ENCODE peak calls at places on chromosomes 7 and 10, in nine cellular contexts. One of them, this sample, is unnamed.

GRCh38 chr7:13117103-13117502 is 429.7 kb downstream of the ARL4A start:
- DNase-seq in cardiac muscle cell: peak; percentile 29
- DNase-seq in right lobe of liver: no peak
- DNase-seq in AG04450: no peak
- DNase-seq in SK-N-SH: no peak
- DNase-seq in left ventricle myocardium inferior: no peak
- DNase-seq in spleen: no peak
- DNase-seq in PC-3: peak; percentile 57
- DNase-seq in CD4-positive, alpha-beta T cell: no peak
- DNase-seq in this sample: no peak

GRCh38 chr10:12811725-12812310 is 189.7 kb downstream of the CCDC3 start:
- DNase-seq in cardiac muscle cell: no peak
- DNase-seq in right lobe of liver: no peak
- DNase-seq in AG04450: no peak
- DNase-seq in SK-N-SH: no peak
- DNase-seq in left ventricle myocardium inferior: no peak
- DNase-seq in spleen: no peak
- DNase-seq in PC-3: no peak
- DNase-seq in CD4-positive, alpha-beta T cell: no peak
- DNase-seq in this sample: no peak

GRCh38 chr10:22137542-22137941 is 80.3 kb downstream of the EBLN1 start:
- DNase-seq in cardiac muscle cell: no peak
- DNase-seq in right lobe of liver: no peak
- DNase-seq in AG04450: no peak
- DNase-seq in SK-N-SH: no peak
- DNase-seq in left ventricle myocardium inferior: no peak
- DNase-seq in spleen: no peak
- DNase-seq in PC-3: no peak
- DNase-seq in CD4-positive, alpha-beta T cell: no peak
- DNase-seq in this sample: no peak

GRCh38 chr10:133158756-133159610 is 1.0 kb upstream of the KNDC1 start:
- DNase-seq in cardiac muscle cell: peak; percentile 26
- DNase-seq in right lobe of liver: peak; percentile 45
- DNase-seq in AG04450: no peak
- DNase-seq in SK-N-SH: no peak
- DNase-seq in left ventricle myocardium inferior: no peak
- DNase-seq in spleen: peak; percentile 75
- DNase-seq in PC-3: no peak
- DNase-seq in CD4-positive, alpha-beta T cell: no peak
- DNase-seq in this sample: peak; percentile 71

GRCh38 chr7:12923971-12924370 is 236.5 kb downstream of the ARL4A start:
- DNase-seq in cardiac muscle cell: peak; percentile 29
- DNase-seq in right lobe of liver: no peak
- DNase-seq in AG04450: no peak
- DNase-seq in SK-N-SH: no peak
- DNase-seq in left ventricle myocardium inferior: no peak
- DNase-seq in spleen: no peak
- DNase-seq in PC-3: peak; percentile 91
- DNase-seq in CD4-positive, alpha-beta T cell: no peak
- DNase-seq in this sample: no peak

GRCh38 chr10:47444047-47444446 is 39.9 kb downstream of the ANXA8 start:
- DNase-seq in cardiac muscle cell: no peak
- DNase-seq in right lobe of liver: no peak
- DNase-seq in AG04450: no peak
- DNase-seq in SK-N-SH: no peak
- DNase-seq in left ventricle myocardium inferior: no peak
- DNase-seq in spleen: no peak
- DNase-seq in PC-3: no peak
- DNase-seq in CD4-positive, alpha-beta T cell: no peak
- DNase-seq in this sample: no peak

GRCh38 chr7:4681218-4681851 is 760 bp upstream of the FOXK1 start:
- DNase-seq in cardiac muscle cell: no peak
- DNase-seq in right lobe of liver: no peak
- DNase-seq in AG04450: no peak
- DNase-seq in SK-N-SH: no peak
- DNase-seq in left ventricle myocardium inferior: no peak
- DNase-seq in spleen: no peak
- DNase-seq in PC-3: no peak
- DNase-seq in CD4-positive, alpha-beta T cell: peak; percentile 2
- DNase-seq in this sample: no peak

GRCh38 chr7:23076774-23077173 is 28.8 kb upstream of the KLHL7 start:
- DNase-seq in cardiac muscle cell: no peak
- DNase-seq in right lobe of liver: no peak
- DNase-seq in AG04450: no peak
- DNase-seq in SK-N-SH: no peak
- DNase-seq in left ventricle myocardium inferior: no peak
- DNase-seq in spleen: no peak
- DNase-seq in PC-3: no peak
- DNase-seq in CD4-positive, alpha-beta T cell: no peak
- DNase-seq in this sample: no peak

GRCh38 chr7:98681951-98682350 is 64.9 kb downstream of the NPTX2 start:
- DNase-seq in cardiac muscle cell: no peak
- DNase-seq in right lobe of liver: no peak
- DNase-seq in AG04450: no peak
- DNase-seq in SK-N-SH: no peak
- DNase-seq in left ventricle myocardium inferior: no peak
- DNase-seq in spleen: no peak
- DNase-seq in PC-3: no peak
- DNase-seq in CD4-positive, alpha-beta T cell: no peak
- DNase-seq in this sample: no peak

GRCh38 chr7:98683514-98683913 is 66.4 kb downstream of the NPTX2 start:
- DNase-seq in cardiac muscle cell: no peak
- DNase-seq in right lobe of liver: no peak
- DNase-seq in AG04450: no peak
- DNase-seq in SK-N-SH: no peak
- DNase-seq in left ventricle myocardium inferior: no peak
- DNase-seq in spleen: no peak
- DNase-seq in PC-3: no peak
- DNase-seq in CD4-positive, alpha-beta T cell: no peak
- DNase-seq in this sample: no peak

GRCh38 chr7:98678215-98678614 is 61.1 kb downstream of the NPTX2 start:
- DNase-seq in cardiac muscle cell: no peak
- DNase-seq in right lobe of liver: no peak
- DNase-seq in AG04450: no peak
- DNase-seq in SK-N-SH: no peak
- DNase-seq in left ventricle myocardium inferior: no peak
- DNase-seq in spleen: no peak
- DNase-seq in PC-3: no peak
- DNase-seq in CD4-positive, alpha-beta T cell: no peak
- DNase-seq in this sample: no peak

GRCh38 chr7:98679741-98680140 is 62.7 kb downstream of the NPTX2 start:
- DNase-seq in cardiac muscle cell: no peak
- DNase-seq in right lobe of liver: no peak
- DNase-seq in AG04450: no peak
- DNase-seq in SK-N-SH: no peak
- DNase-seq in left ventricle myocardium inferior: no peak
- DNase-seq in spleen: no peak
- DNase-seq in PC-3: no peak
- DNase-seq in CD4-positive, alpha-beta T cell: no peak
- DNase-seq in this sample: no peak

DNA sequence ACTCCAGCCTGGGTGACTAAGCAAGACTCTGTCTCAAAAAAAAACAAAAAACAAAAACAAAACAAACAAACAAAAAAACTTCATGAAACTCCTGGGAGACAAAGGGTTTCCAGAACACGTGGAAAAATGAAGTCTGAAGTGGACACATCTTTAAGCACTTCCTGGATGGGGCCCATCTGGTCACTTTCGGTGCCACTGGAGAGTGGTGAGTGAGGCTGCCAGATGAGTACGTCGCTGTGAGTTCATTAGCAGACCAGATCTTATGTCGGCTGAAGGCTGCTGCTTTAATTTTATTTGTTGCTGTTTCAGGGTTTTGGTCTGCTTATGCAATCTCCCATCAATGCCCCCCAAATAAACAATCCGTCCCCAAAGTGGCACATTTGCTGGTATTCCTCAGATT is 64.4 kb downstream of the NPTX2 start:
- DNase-seq in cardiac muscle cell: no peak
- DNase-seq in right lobe of liver: no peak
- DNase-seq in AG04450: no peak
- DNase-seq in SK-N-SH: no peak
- DNase-seq in left ventricle myocardium inferior: no peak
- DNase-seq in spleen: peak; percentile 25
- DNase-seq in PC-3: no peak
- DNase-seq in CD4-positive, alpha-beta T cell: no peak
- DNase-seq in this sample: no peak
- H3K27ac ChIP-seq in cardiac muscle cell: no peak overlapping the region
- H3K27ac ChIP-seq in right lobe of liver: no peak overlapping the region
- H3K27ac ChIP-seq in AG04450: no peak overlapping the region
- H3K27ac ChIP-seq in SK-N-SH: no peak overlapping the region
- H3K27ac ChIP-seq in left ventricle myocardium inferior: no peak overlapping the region
- H3K27ac ChIP-seq in spleen: no peak overlapping the region
- H3K27ac ChIP-seq in PC-3: no peak overlapping the region
- H3K27ac ChIP-seq in CD4-positive, alpha-beta T cell: no peak overlapping the region
- H3K27ac ChIP-seq in this sample: no peak overlapping the region

GRCh38 chr7:130079846-130080394 is 9.6 kb downstream of the KLHDC10 start:
- DNase-seq in cardiac muscle cell: no peak
- DNase-seq in right lobe of liver: no peak
- DNase-seq in AG04450: no peak
- DNase-seq in SK-N-SH: no peak
- DNase-seq in left ventricle myocardium inferior: no peak
- DNase-seq in spleen: no peak
- DNase-seq in PC-3: no peak
- DNase-seq in CD4-positive, alpha-beta T cell: no peak
- DNase-seq in this sample: no peak

GRCh38 chr7:130087364-130087763 is 17.0 kb downstream of the KLHDC10 start:
- DNase-seq in cardiac muscle cell: peak; percentile 45
- DNase-seq in right lobe of liver: no peak
- DNase-seq in AG04450: no peak
- DNase-seq in SK-N-SH: no peak
- DNase-seq in left ventricle myocardium inferior: no peak
- DNase-seq in spleen: no peak
- DNase-seq in PC-3: no peak
- DNase-seq in CD4-positive, alpha-beta T cell: no peak
- DNase-seq in this sample: no peak

GRCh38 chr7:130086938-130087337 is 16.6 kb downstream of the KLHDC10 start:
- DNase-seq in cardiac muscle cell: no peak
- DNase-seq in right lobe of liver: no peak
- DNase-seq in AG04450: no peak
- DNase-seq in SK-N-SH: no peak
- DNase-seq in left ventricle myocardium inferior: no peak
- DNase-seq in spleen: no peak
- DNase-seq in PC-3: no peak
- DNase-seq in CD4-positive, alpha-beta T cell: no peak
- DNase-seq in this sample: no peak

GRCh38 chr7:130084037-130084875 is 13.9 kb downstream of the KLHDC10 start:
- DNase-seq in cardiac muscle cell: peak; percentile 55
- DNase-seq in right lobe of liver: no peak
- DNase-seq in AG04450: no peak
- DNase-seq in SK-N-SH: no peak
- DNase-seq in left ventricle myocardium inferior: no peak
- DNase-seq in spleen: no peak
- DNase-seq in PC-3: peak; percentile 48
- DNase-seq in CD4-positive, alpha-beta T cell: no peak
- DNase-seq in this sample: no peak
- TF ChIP-seq CTCF in cardiac muscle cell: peak; percentile 46
- TF ChIP-seq CTCF in right lobe of liver: peak; percentile 58
- TF ChIP-seq CTCF in AG04450: peak; percentile 34
- TF ChIP-seq CTCF in SK-N-SH: peak; percentile 66
- TF ChIP-seq CTCF in left ventricle myocardium inferior: peak; percentile 62
- TF ChIP-seq CTCF in spleen: peak; percentile 53
- TF ChIP-seq CTCF in PC-3: peak; percentile 74
- TF ChIP-seq CTCF in CD4-positive, alpha-beta T cell: peak; percentile 69
- TF ChIP-seq CTCF in this sample: peak; percentile 36

GRCh38 chr10:101089520-101090299 is 27.9 kb downstream of the KAZALD1 start:
- DNase-seq in cardiac muscle cell: no peak
- DNase-seq in right lobe of liver: no peak
- DNase-seq in AG04450: no peak
- DNase-seq in SK-N-SH: no peak
- DNase-seq in left ventricle myocardium inferior: no peak
- DNase-seq in spleen: no peak
- DNase-seq in PC-3: peak; percentile 36
- DNase-seq in CD4-positive, alpha-beta T cell: no peak
- DNase-seq in this sample: no peak

GRCh38 chr10:101092742-101093386 is 31.1 kb downstream of the KAZALD1 start:
- DNase-seq in cardiac muscle cell: no peak
- DNase-seq in right lobe of liver: no peak
- DNase-seq in AG04450: no peak
- DNase-seq in SK-N-SH: no peak
- DNase-seq in left ventricle myocardium inferior: no peak
- DNase-seq in spleen: no peak
- DNase-seq in PC-3: peak; percentile 17
- DNase-seq in CD4-positive, alpha-beta T cell: no peak
- DNase-seq in this sample: no peak

GRCh38 chr10:101087965-101088364 is 26.2 kb downstream of the KAZALD1 start:
- DNase-seq in cardiac muscle cell: no peak
- DNase-seq in right lobe of liver: no peak
- DNase-seq in AG04450: no peak
- DNase-seq in SK-N-SH: peak; percentile 58
- DNase-seq in left ventricle myocardium inferior: no peak
- DNase-seq in spleen: no peak
- DNase-seq in PC-3: no peak
- DNase-seq in CD4-positive, alpha-beta T cell: no peak
- DNase-seq in this sample: no peak

GRCh38 chr10:101091546-101092290 is 29.9 kb downstream of the KAZALD1 start:
- DNase-seq in cardiac muscle cell: no peak
- DNase-seq in right lobe of liver: no peak
- DNase-seq in AG04450: no peak
- DNase-seq in SK-N-SH: no peak
- DNase-seq in left ventricle myocardium inferior: no peak
- DNase-seq in spleen: no peak
- DNase-seq in PC-3: peak; percentile 74
- DNase-seq in CD4-positive, alpha-beta T cell: no peak
- DNase-seq in this sample: no peak

GRCh38 chr10:101090597-101090996 is 28.8 kb downstream of the KAZALD1 start:
- DNase-seq in cardiac muscle cell: no peak
- DNase-seq in right lobe of liver: no peak
- DNase-seq in AG04450: no peak
- DNase-seq in SK-N-SH: no peak
- DNase-seq in left ventricle myocardium inferior: no peak
- DNase-seq in spleen: no peak
- DNase-seq in PC-3: no peak
- DNase-seq in CD4-positive, alpha-beta T cell: no peak
- DNase-seq in this sample: no peak
- H3K27ac ChIP-seq in cardiac muscle cell: no peak overlapping the region
- H3K27ac ChIP-seq in right lobe of liver: no peak overlapping the region
- H3K27ac ChIP-seq in AG04450: no peak overlapping the region
- H3K27ac ChIP-seq in SK-N-SH: no peak overlapping the region
- H3K27ac ChIP-seq in left ventricle myocardium inferior: no peak overlapping the region
- H3K27ac ChIP-seq in spleen: peak overlapping the region; percentile 48
- H3K27ac ChIP-seq in PC-3: no peak overlapping the region
- H3K27ac ChIP-seq in CD4-positive, alpha-beta T cell: no peak overlapping the region
- H3K27ac ChIP-seq in this sample: no peak overlapping the region

DNA sequence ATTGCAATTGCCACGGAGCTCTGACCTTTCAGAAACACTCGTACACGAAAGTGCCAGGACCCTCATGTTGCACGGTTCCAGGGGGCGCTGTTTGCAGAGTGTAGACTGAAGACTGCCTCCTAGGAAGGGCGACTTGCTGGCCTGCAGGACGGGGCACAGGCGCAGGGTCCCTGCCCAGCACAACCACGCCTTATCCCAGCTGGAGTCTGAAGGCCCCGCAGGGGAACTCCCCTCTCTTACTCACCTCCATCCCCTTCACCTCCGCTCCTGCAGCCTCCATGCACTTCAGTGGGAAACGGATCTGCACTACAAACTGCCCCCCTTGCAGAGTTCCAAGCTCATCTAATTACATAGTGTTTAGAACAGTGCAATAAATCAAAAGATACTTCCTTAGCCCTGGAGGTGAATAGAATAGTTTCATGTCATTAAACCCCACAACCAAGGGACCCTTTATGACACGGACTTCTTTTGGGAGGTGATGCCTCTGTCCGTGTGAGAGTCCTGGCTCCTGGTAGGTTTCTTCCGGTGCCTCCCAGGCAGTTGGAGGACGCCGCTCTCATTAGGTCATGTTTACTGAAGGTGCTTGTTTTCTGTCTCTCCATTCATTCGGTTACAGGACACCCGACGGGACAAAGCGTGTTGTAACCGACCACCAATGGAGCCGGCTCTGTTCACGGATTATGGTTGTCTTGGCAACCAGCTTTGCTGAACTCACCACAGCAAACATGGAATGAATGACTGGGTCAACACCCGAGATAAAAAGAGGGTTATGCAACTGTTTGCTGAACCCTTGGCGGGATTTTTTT is 262.2 kb downstream of the BAMBI start:
- DNase-seq in cardiac muscle cell: peak; percentile 98
- DNase-seq in right lobe of liver: peak; percentile 79
- DNase-seq in AG04450: no peak
- DNase-seq in SK-N-SH: no peak
- DNase-seq in left ventricle myocardium inferior: peak; percentile 39
- DNase-seq in spleen: no peak
- DNase-seq in PC-3: no peak
- DNase-seq in CD4-positive, alpha-beta T cell: no peak
- DNase-seq in this sample: peak; percentile 56
- TF ChIP-seq CTCF in cardiac muscle cell: peak; percentile 49
- TF ChIP-seq CTCF in right lobe of liver: peak; percentile 40
- TF ChIP-seq CTCF in AG04450: peak; percentile 37
- TF ChIP-seq CTCF in SK-N-SH: peak; percentile 29
- TF ChIP-seq CTCF in left ventricle myocardium inferior: peak; percentile 10
- TF ChIP-seq CTCF in spleen: no peak
- TF ChIP-seq CTCF in PC-3: peak; percentile 29
- TF ChIP-seq CTCF in CD4-positive, alpha-beta T cell: no peak
- TF ChIP-seq CTCF in this sample: no peak

This sample was measured in left lung.